ENCODE peak calls at places on chromosomes 13 and 19, in ten cellular contexts. R, F, V, P, C, G, E, O, N and S are unnamed samples.

GRCh38 chr13:74816737-74817136 is 665.2 kb downstream of the TBC1D4 start:
- DNase-seq in R (no peak), F (peak), V (no peak), P (no peak), C (no peak), G (no peak), E (no peak), O (no peak), N (no peak), S (no peak)

GRCh38 chr19:48874309-48875135 is 2.3 kb downstream of the PPP1R15A start:
- DNase-seq in R (no peak), F (peak), V (no peak), P (no peak), C (peak), G (no peak), E (no peak), O (peak), N (peak), S (peak)

GRCh38 chr19:11268783-11269267 is 6.5 kb upstream of the DOCK6 start:
- DNase-seq in R (no peak), F (peak), V (no peak), P (no peak), C (peak), G (peak), E (peak), O (peak), N (peak), S (no peak)

GRCh38 chr19:45444318-45445041 is 20.8 kb upstream of the ERCC1 start:
- DNase-seq in R (peak), F (peak), V (peak), P (peak), C (peak), G (peak), E (peak), O (peak), N (peak), S (peak)

GRCh38 chr19:35693835-35694599 is 10.3 kb upstream of the ZBTB32 start:
- DNase-seq in R (peak), F (peak), V (peak), P (peak), C (peak), G (peak), E (peak), O (peak), N (peak), S (peak)

GRCh38 chr19:39317476-39317875 is 3.2 kb downstream of the LRFN1 start:
- DNase-seq in R (no peak), F (no peak), V (no peak), P (no peak), C (no peak), G (no peak), E (no peak), O (no peak), N (no peak), S (no peak)

GRCh38 chr13:51328488-51328887 is 11.0 kb upstream of the SERPINE3 start:
- DNase-seq in R (no peak), F (no peak), V (no peak), P (peak), C (no peak), G (no peak), E (no peak), O (no peak), N (no peak), S (no peak)

GRCh38 chr19:45276284-45276687 is 25.2 kb downstream of the MARK4 start:
- DNase-seq in R (no peak), F (no peak), V (no peak), P (no peak), C (no peak), G (no peak), E (no peak), O (no peak), N (peak), S (no peak)

GRCh38 chr19:49067554-49067953 is 2.9 kb upstream of the NTF4 start:
- DNase-seq in R (no peak), F (no peak), V (peak), P (no peak), C (no peak), G (no peak), E (no peak), O (no peak), N (no peak), S (no peak)

GRCh38 chr13:34678154-34678553 is 263.9 kb upstream of the NBEA start:
- DNase-seq in R (no peak), F (no peak), V (no peak), P (no peak), C (no peak), G (no peak), E (no peak), O (no peak), N (peak), S (no peak)

GRCh38 chr13:43905435-43906031 is 25.8 kb downstream of the LACC1 start:
- DNase-seq in R (no peak), F (peak), V (peak), P (no peak), C (no peak), G (no peak), E (no peak), O (peak), N (peak), S (peak)

GRCh38 chr13:45295536-45295935 is 45.4 kb downstream of the TPT1 start:
- DNase-seq in R (no peak), F (peak), V (no peak), P (no peak), C (no peak), G (no peak), E (peak), O (no peak), N (no peak), S (no peak)

GRCh38 chr13:26719356-26719945 is 41.1 kb downstream of the GPR12 start:
- DNase-seq in R (no peak), F (no peak), V (no peak), P (no peak), C (no peak), G (no peak), E (no peak), O (no peak), N (no peak), S (no peak)

GRCh38 chr19:56111601-56112312 is 9.3 kb downstream of the ZNF787 start:
- DNase-seq in R (peak), F (no peak), V (peak), P (no peak), C (peak), G (peak), E (no peak), O (peak), N (no peak), S (peak)

GRCh38 chr19:1767464-1767933 is 14.2 kb downstream of the ONECUT3 start:
- DNase-seq in R (no peak), F (peak), V (peak), P (no peak), C (no peak), G (no peak), E (no peak), O (peak), N (no peak), S (peak)

GRCh38 chr19:28296506-28296905 is 916.4 kb downstream of the UQCRFS1 start:
- DNase-seq in R (no peak), F (peak), V (no peak), P (no peak), C (no peak), G (no peak), E (no peak), O (no peak), N (peak), S (no peak)

GRCh38 chr19:45451181-45451849 is 16.5 kb upstream of the FOSB start:
- DNase-seq in R (no peak), F (peak), V (no peak), P (no peak), C (peak), G (peak), E (no peak), O (peak), N (peak), S (peak)

GRCh38 chr13:29621401-29621800 is 25.9 kb upstream of the SLC7A1 start:
- DNase-seq in R (no peak), F (peak), V (no peak), P (no peak), C (no peak), G (no peak), E (no peak), O (no peak), N (no peak), S (no peak)

GRCh38 chr19:19439083-19439482 is 33.6 kb downstream of the GATAD2A start:
- DNase-seq in R (no peak), F (no peak), V (no peak), P (no peak), C (no peak), G (no peak), E (no peak), O (no peak), N (no peak), S (no peak)

GRCh38 chr19:40407714-40408600 is 5.2 kb downstream of the PRX start:
- DNase-seq in R (no peak), F (no peak), V (no peak), P (peak), C (no peak), G (no peak), E (no peak), O (no peak), N (no peak), S (no peak)

GRCh38 chr13:113595131-113595530 is 10.6 kb downstream of the TFDP1 start:
- DNase-seq in R (no peak), F (no peak), V (no peak), P (peak), C (peak), G (no peak), E (no peak), O (no peak), N (no peak), S (no peak)

GRCh38 chr13:111387026-111387871 is 66.8 kb downstream of the TEX29 start:
- DNase-seq in R (peak), F (no peak), V (no peak), P (peak), C (no peak), G (peak), E (no peak), O (no peak), N (no peak), S (peak)

GRCh38 chr19:10991521-10992081 is 30.8 kb downstream of the SMARCA4 start:
- DNase-seq in R (no peak), F (no peak), V (no peak), P (no peak), C (no peak), G (no peak), E (no peak), O (no peak), N (no peak), S (no peak)

GRCh38 chr13:34420975-34421719 is 520.9 kb upstream of the NBEA start:
- DNase-seq in R (no peak), F (no peak), V (no peak), P (no peak), C (no peak), G (no peak), E (no peak), O (no peak), N (no peak), S (no peak)

GRCh38 chr19:52200044-52200443 is 10.2 kb downstream of the PPP2R1A start:
- DNase-seq in R (no peak), F (peak), V (no peak), P (no peak), C (peak), G (peak), E (no peak), O (no peak), N (peak), S (no peak)

GRCh38 chr13:80338781-80339577 is 1.9 kb downstream of the SPRY2 start:
- DNase-seq in R (peak), F (peak), V (peak), P (peak), C (peak), G (peak), E (peak), O (peak), N (peak), S (peak)

GRCh38 chr19:35226748-35227147 is 1.8 kb downstream of the FAM187B start:
- DNase-seq in R (no peak), F (no peak), V (no peak), P (no peak), C (no peak), G (no peak), E (no peak), O (no peak), N (no peak), S (no peak)

GRCh38 chr13:44474122-44474910 is 100.7 kb downstream of the SERP2 start:
- DNase-seq in R (no peak), F (peak), V (no peak), P (no peak), C (no peak), G (no peak), E (no peak), O (no peak), N (peak), S (no peak)

GRCh38 chr13:105773887-105774538 is 761.4 kb downstream of the EFNB2 start:
- DNase-seq in R (no peak), F (peak), V (no peak), P (no peak), C (no peak), G (no peak), E (no peak), O (no peak), N (peak), S (no peak)

GRCh38 chr19:18436651-18437478 is 1.1 kb downstream of the ISYNA1 start:
- DNase-seq in R (no peak), F (peak), V (peak), P (peak), C (peak), G (peak), E (no peak), O (peak), N (peak), S (peak)

GRCh38 chr13:42977219-42977659 is 14.8 kb downstream of the EPSTI1 start:
- DNase-seq in R (no peak), F (no peak), V (no peak), P (no peak), C (no peak), G (no peak), E (no peak), O (no peak), N (no peak), S (no peak)

GRCh38 chr13:49248433-49249002 is 793 bp downstream of the CDADC1 start:
- DNase-seq in R (no peak), F (peak), V (no peak), P (no peak), C (no peak), G (no peak), E (no peak), O (no peak), N (no peak), S (peak)
- TF ChIP-seq CTCF in R (no peak), F (peak), V (peak), P (peak), C (no peak), G (no peak), E (no peak), O (no peak), N (peak), S (no peak)

GRCh38 chr13:20311022-20311421 is 78.9 kb upstream of the GJB6 start:
- DNase-seq in R (no peak), F (no peak), V (no peak), P (no peak), C (no peak), G (no peak), E (no peak), O (no peak), N (no peak), S (no peak)

GRCh38 chr13:20303636-20304035 is 71.5 kb upstream of the GJB6 start:
- DNase-seq in R (no peak), F (no peak), V (no peak), P (no peak), C (no peak), G (no peak), E (no peak), O (no peak), N (no peak), S (no peak)

GRCh38 chr13:20301391-20302071 is 69.4 kb upstream of the GJB6 start:
- DNase-seq in R (no peak), F (peak), V (no peak), P (peak), C (peak), G (no peak), E (peak), O (no peak), N (peak), S (peak)

GRCh38 chr13:20305587-20305986 is 73.5 kb upstream of the GJB6 start:
- DNase-seq in R (no peak), F (no peak), V (no peak), P (no peak), C (no peak), G (no peak), E (no peak), O (no peak), N (no peak), S (no peak)

GRCh38 chr13:20306039-20306438 is 73.9 kb upstream of the GJB6 start:
- DNase-seq in R (no peak), F (no peak), V (no peak), P (no peak), C (no peak), G (no peak), E (no peak), O (no peak), N (no peak), S (no peak)
- TF ChIP-seq CTCF in R (no peak), F (no peak), V (no peak), P (no peak), C (no peak), G (no peak), E (no peak), O (no peak), N (no peak), S (no peak)

DNA sequence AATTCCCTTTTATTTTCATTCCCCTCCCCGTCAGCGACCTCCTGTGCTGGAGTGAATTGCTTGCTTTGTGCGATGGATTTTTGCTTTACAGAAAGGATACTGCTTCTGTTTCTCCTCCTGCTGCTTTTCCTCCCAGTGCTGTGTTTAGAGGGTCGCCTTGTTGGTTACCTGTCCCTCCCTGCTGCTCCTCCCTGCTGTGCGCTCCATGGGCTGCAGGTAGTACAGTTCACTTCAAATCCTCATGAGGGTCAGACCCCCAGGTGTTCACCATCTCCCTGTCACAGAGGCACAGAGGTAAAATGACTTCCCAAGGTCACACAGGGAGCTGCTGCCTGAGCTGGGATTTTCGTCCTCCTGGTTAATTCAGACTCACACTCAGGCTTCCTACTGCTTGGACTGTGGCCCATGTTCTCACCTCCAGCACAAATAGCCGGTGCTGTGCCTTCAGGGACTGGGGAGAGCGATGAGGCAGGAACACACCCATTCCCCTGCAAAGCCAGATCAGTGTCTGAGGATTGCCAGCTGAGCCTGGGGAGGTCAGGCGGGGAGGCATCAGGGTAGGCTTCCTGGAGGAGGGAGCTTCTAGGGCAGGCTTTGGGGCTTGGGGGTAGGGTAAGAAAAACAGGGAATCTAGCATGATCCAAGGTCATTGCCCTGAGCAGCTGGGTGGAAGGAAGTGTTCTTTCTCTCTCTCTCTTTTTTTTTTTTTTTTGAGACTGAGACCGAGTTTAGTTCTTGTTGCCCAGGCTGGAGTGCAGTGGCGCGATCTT is 14.4 kb downstream of the BICRA start:
- DNase-seq in R (no peak), F (no peak), V (no peak), P (no peak), C (no peak), G (no peak), E (no peak), O (no peak), N (no peak), S (no peak)
- TF ChIP-seq CTCF in R (no peak), F (no peak), V (no peak), P (no peak), C (no peak), G (no peak), E (no peak), O (no peak), N (no peak), S (no peak)

DNA sequence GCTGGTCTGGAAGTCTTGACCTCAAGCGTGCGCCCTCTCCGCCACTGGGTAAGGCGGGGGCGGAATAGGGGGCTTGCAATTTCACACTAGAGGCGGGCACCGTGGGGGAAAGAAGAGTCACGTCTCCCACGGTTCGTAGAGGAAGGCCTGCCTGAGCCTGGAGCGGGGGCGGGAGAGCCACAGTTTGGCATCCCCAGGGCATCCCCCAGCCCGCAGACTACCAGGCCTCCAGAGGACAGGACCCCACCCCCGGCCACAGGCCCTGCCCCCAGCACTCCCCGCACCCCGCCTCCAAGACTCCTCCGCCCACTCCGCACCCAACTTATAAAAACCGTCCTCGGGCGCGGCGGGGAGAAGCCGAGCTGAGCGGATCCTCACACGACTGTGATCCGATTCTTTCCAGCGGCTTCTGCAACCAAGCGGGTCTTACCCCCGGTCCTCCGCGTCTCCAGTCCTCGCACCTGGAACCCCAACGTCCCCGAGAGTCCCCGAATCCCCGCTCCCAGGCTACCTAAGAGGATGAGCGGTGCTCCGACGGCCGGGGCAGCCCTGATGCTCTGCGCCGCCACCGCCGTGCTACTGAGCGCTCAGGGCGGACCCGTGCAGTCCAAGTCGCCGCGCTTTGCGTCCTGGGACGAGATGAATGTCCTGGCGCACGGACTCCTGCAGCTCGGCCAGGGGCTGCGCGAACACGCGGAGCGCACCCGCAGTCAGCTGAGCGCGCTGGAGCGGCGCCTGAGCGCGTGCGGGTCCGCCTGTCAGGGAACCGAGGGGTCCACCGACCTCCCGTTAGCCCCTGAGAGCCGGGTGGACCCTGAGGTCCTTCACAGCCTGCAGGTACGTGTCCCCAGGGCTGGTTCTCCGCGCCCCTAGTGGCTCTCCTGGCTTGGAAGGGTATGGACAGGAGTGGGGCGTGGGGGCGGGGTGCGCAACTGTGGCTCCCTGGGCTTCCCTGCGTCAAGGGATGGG is at the start of gene ANGPTL4:
- DNase-seq in R (no peak), F (peak), V (peak), P (peak), C (peak), G (peak), E (peak), O (peak), N (peak), S (peak)
- TF ChIP-seq CTCF in R (no peak), F (no peak), V (no peak), P (no peak), C (peak), G (no peak), E (no peak), O (no peak), N (peak), S (no peak)

DNA sequence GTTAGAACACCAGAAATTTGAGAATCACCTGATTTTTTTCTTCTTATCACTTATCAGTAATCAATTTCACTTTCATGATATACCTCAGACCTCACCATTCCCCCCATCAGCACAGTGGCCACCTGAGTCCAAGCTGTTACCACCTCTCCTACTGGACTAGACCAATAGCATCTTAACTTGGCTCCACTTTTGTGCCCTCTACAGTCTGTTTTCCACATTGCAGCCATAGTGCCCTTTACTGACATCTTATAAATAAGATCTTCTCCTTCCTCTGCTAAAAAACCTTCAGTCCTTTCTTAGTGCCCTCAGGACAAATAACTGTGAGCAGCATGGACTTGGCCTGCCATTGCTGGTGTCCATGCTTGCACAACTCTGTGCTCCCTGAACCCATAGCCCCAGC is 380.7 kb downstream of the LMO7 start:
- DNase-seq in R (no peak), F (peak), V (peak), P (peak), C (no peak), G (no peak), E (no peak), O (peak), N (peak), S (peak)
- TF ChIP-seq CTCF in R (peak), F (peak), V (peak), P (peak), C (no peak), G (no peak), E (no peak), O (peak), N (peak), S (peak)

DNA sequence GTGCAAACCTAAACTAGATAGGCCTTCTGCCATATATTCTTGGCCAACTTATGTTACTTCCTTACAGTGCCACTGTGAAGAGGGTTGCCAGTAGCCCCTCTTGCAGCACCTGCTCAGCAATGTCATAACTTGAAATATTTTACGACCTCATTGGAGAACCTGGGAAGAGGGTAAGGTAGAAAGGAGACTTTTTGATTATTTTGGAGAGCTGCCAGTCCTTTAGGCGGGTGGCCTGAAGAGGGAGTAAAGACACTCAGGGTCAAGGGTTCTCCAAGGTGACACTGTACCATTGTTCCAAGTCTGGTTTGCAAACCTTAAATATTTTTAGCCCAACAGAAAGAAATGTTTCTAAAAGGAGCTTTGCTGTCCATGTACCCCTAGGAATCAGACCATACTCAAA is 118.3 kb downstream of the FLT1 start:
- DNase-seq in R (no peak), F (no peak), V (no peak), P (no peak), C (no peak), G (no peak), E (no peak), O (peak), N (no peak), S (no peak)
- TF ChIP-seq CTCF in R (no peak), F (no peak), V (no peak), P (peak), C (no peak), G (no peak), E (no peak), O (no peak), N (no peak), S (no peak)